ENCODE peak calls at places on chromosomes 3 and 15, in five cellular contexts. Y is A673, A is tibial artery, U is brain microvascular endothelial cell, V is right atrium auricular region. D is an unnamed sample.

GRCh38 chr3:196016485-196016884 is 65.4 kb downstream of the TFRC start:
- DNase-seq in U (peak; percentile 82), V (no peak), A (no peak), Y (peak; percentile 32), D (peak; percentile 41)

GRCh38 chr15:93024716-93025624 is 64.0 kb downstream of the RGMA start:
- DNase-seq in Y (no peak), U (no peak), A (peak; percentile 64), V (no peak), D (no peak)

GRCh38 chr3:15665510-15666150 is 64.1 kb downstream of the BTD start:
- DNase-seq in Y (no peak), A (no peak), U (no peak), V (no peak), D (no peak)

GRCh38 chr15:42549052-42549491 is 434 bp downstream of the HAUS2 start:
- DNase-seq in Y (peak; percentile 66), A (no peak), U (peak; percentile 3), V (no peak), D (no peak)

GRCh38 chr3:9308298-9308990 is 54.4 kb upstream of the THUMPD3 start:
- DNase-seq in A (no peak), U (no peak), Y (no peak), V (no peak), D (no peak)

GRCh38 chr3:42043116-42043796 is 47.9 kb upstream of the TRAK1 start:
- DNase-seq in U (peak; percentile 93), V (peak; percentile 66), A (no peak), Y (no peak), D (no peak)

GRCh38 chr3:112775011-112775742 is 71.5 kb downstream of the CD200R1L start:
- DNase-seq in U (peak; percentile 45), Y (no peak), A (no peak), V (peak; percentile 75), D (peak; percentile 36)

GRCh38 chr3:5250467-5251195 is 63.1 kb downstream of the EDEM1 start:
- DNase-seq in V (no peak), U (no peak), Y (peak; percentile 19), A (no peak), D (no peak)

DNA sequence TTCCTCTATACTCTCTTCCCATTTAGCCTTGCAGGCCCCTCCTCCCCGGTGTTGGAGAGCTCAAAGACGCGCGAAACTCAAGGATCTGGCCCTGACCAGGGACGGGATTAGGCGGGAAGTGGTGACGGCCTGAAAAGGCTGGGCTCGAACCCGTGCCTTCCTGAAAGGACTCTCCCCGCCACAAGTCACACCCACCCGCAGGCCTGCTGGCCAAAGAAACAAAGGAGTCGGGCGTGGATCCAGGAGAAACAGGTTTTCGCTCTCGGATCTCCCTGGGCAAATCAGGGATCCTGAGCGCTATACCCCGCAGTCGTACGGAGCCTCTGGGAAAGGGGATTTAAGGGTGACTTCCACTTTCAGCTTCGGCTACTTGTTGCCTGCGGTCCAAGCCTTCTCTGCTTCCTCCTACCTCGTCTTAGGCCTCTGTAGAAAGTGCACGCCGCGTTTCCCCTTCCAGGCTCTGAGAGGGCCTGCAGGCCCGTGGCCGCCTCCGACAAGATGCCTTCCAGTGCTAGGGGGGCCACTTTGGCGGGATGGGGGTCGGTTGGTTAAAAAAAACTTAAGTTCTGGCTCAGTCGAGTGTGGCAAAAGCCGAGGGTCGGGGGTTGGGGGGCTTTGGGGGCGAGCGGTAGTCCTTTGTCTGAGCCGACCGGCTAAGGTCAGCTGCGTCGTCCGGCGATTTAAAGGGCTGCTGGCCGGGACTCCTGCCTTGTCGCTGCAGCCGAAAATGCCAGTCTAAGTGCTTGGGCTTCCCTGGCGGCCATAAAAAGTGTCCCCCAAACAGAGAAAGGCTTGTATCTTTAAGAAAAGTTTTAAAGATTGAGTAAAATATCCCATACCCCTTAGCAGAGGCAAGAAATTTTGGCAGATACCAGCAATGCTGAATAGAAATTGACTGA is 8.2 kb downstream of the ZIC4 start:
- DNase-seq in A (no peak), Y (no peak), U (no peak), V (no peak), D (no peak)
- H3K27me3 ChIP-seq in A (peaks cover 94% of the 10 kb centered on the region), Y (peaks cover 78% of the 10 kb centered on the region), U (no peaks in the 10 kb centered on the region), V (peaks cover 49% of the 10 kb centered on the region), D (peaks cover 83% of the 10 kb centered on the region)

GRCh38 chr3:122013448-122013925 is 8.6 kb downstream of the ILDR1 start:
- DNase-seq in U (no peak), A (no peak), Y (no peak), V (no peak), D (no peak)
- TF ChIP-seq CTCF in U (no peak), A (no peak), Y (no peak), V (no peak), D (no peak)

GRCh38 chr3:128491900-128492352 is 1.1 kb downstream of the GATA2 start:
- DNase-seq in U (no peak), Y (peak; percentile 16), A (no peak), V (no peak), D (no peak)

GRCh38 chr3:128492353-128493220 is at the start of gene GATA2:
- DNase-seq in V (no peak), Y (peak; percentile 19), U (no peak), A (peak; percentile 63), D (no peak)

GRCh38 chr3:128490650-128491070 is 2.3 kb downstream of the GATA2 start:
- DNase-seq in A (no peak), V (no peak), U (no peak), Y (no peak), D (no peak)

GRCh38 chr3:128489860-128490649 is 2.9 kb downstream of the GATA2 start:
- DNase-seq in A (peak; percentile 63), V (no peak), U (no peak), Y (peak; percentile 68), D (no peak)

DNA sequence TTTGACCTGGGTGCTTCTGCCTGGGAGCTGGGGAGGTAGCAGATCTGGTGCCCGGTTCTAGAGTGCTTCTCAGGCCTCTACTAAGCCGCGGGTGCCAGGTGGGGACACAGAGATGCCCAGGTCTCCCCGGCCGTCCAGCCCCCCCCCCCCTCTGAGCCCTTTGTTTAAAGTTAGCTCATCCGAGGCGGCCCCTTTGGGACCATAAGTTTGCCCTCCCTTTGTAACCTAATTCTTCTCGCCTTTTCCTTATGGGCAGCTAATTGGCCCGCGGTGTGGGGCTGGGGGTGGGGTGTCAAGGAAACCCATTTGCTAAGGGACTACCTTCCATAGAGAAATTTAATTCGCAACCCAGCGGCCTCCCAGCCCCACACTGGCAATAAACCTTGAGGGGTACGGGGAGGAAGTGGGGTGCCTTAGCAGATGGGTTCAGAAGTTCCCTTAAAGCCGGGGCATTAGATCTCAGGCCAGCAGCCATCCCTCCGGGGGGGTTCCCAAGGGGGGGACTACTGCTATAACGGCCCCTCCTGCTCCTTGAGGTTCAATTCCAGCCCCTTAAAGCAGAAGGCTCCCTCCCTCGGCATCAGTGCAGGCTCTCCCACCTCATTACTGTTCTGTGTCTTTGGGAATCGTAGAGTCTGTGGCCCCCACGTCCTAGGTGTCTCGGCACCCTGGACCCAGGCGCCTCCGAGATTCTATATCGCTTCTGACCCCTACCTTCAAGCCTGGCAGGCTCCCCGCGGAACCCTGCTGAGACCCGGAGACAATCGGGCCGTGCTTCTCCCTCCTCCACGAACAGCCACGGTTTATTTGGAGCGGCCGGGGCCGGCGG is 1.7 kb downstream of the GATA2 start:
- DNase-seq in A (peak; percentile 59), V (no peak), Y (peak; percentile 15), U (no peak), D (no peak)
- H3K27me3 ChIP-seq in A (peaks cover 96% of the 10 kb centered on the region), V (peaks cover 63% of the 10 kb centered on the region), Y (peaks cover 13% of the 10 kb centered on the region), U (peaks cover 97% of the 10 kb centered on the region), D (peaks cover 2% of the 10 kb centered on the region)

GRCh38 chr15:47500823-47501222 is 216.5 kb upstream of the SEMA6D start:
- DNase-seq in A (no peak), Y (no peak), U (no peak), V (no peak), D (no peak)
- TF ChIP-seq CTCF in A (no peak), Y (peak; percentile 29), U (no peak), V (no peak), D (no peak)

GRCh38 chr15:67824157-67824899 is 981 bp upstream of the SKOR1 start:
- DNase-seq in A (no peak), Y (no peak), V (no peak), U (no peak), D (no peak)
- H3K27me3 ChIP-seq in A (peaks cover 100% of the 10 kb centered on the region), Y (peaks cover 100% of the 10 kb centered on the region), V (peaks cover 98% of the 10 kb centered on the region), U (peaks cover 96% of the 10 kb centered on the region), D (peaks cover 85% of the 10 kb centered on the region)